ENCODE peak calls at places on chromosomes 5 and 9, in eight cellular contexts. One of them, this sample, is unnamed.
A peak's percentile ranks its signal among the peaks of the same experiment; 100 is the strongest.

GRCh38 chr9:136902259-136902821 is 16.0 kb downstream of the TRAF2 start:
- DNase-seq in lower lobe of right lung: peak; percentile 86
- DNase-seq in AG04450: peak; percentile 47
- DNase-seq in right lobe of liver: peak; percentile 90
- DNase-seq in heart left ventricle: peak; percentile 85
- DNase-seq in CD8-positive, alpha-beta T cell: peak; percentile 61
- DNase-seq in ovary: no peak
- DNase-seq in BE2C: peak; percentile 76
- DNase-seq in this sample: peak; percentile 27

GRCh38 chr5:171961117-171961516 is 45.3 kb downstream of the FBXW11 start:
- DNase-seq in lower lobe of right lung: no peak
- DNase-seq in heart left ventricle: no peak
- DNase-seq in AG04450: no peak
- DNase-seq in BE2C: no peak
- DNase-seq in CD8-positive, alpha-beta T cell: no peak
- DNase-seq in ovary: no peak
- DNase-seq in right lobe of liver: no peak
- DNase-seq in this sample: peak; percentile 52

GRCh38 chr5:7756453-7756852 is 94.5 kb downstream of the CFAP90 start:
- DNase-seq in BE2C: no peak
- DNase-seq in right lobe of liver: no peak
- DNase-seq in AG04450: no peak
- DNase-seq in lower lobe of right lung: no peak
- DNase-seq in ovary: no peak
- DNase-seq in CD8-positive, alpha-beta T cell: no peak
- DNase-seq in heart left ventricle: no peak
- DNase-seq in this sample: no peak

GRCh38 chr5:158303261-158303660 is 444.3 kb upstream of the CLINT1 start:
- DNase-seq in BE2C: peak; percentile 15
- DNase-seq in CD8-positive, alpha-beta T cell: no peak
- DNase-seq in AG04450: no peak
- DNase-seq in ovary: no peak
- DNase-seq in heart left ventricle: no peak
- DNase-seq in right lobe of liver: no peak
- DNase-seq in lower lobe of right lung: no peak
- DNase-seq in this sample: peak; percentile 19

GRCh38 chr5:181133610-181134231 is 2.8 kb upstream of the OR2V1 start:
- DNase-seq in right lobe of liver: peak; percentile 74
- DNase-seq in AG04450: peak; percentile 26
- DNase-seq in ovary: no peak
- DNase-seq in lower lobe of right lung: peak; percentile 64
- DNase-seq in heart left ventricle: peak; percentile 83
- DNase-seq in BE2C: peak; percentile 39
- DNase-seq in CD8-positive, alpha-beta T cell: no peak
- DNase-seq in this sample: peak; percentile 62

GRCh38 chr5:63131618-63132285 is 553.1 kb downstream of the LRRC70 start:
- DNase-seq in CD8-positive, alpha-beta T cell: no peak
- DNase-seq in lower lobe of right lung: no peak
- DNase-seq in ovary: no peak
- DNase-seq in heart left ventricle: no peak
- DNase-seq in AG04450: no peak
- DNase-seq in BE2C: no peak
- DNase-seq in right lobe of liver: no peak
- DNase-seq in this sample: peak; percentile 74

GRCh38 chr5:159301351-159301911 is 28.9 kb downstream of the IL12B start:
- DNase-seq in ovary: no peak
- DNase-seq in CD8-positive, alpha-beta T cell: no peak
- DNase-seq in AG04450: no peak
- DNase-seq in right lobe of liver: no peak
- DNase-seq in BE2C: no peak
- DNase-seq in heart left ventricle: no peak
- DNase-seq in lower lobe of right lung: no peak
- DNase-seq in this sample: no peak

GRCh38 chr9:87290241-87290700 is 207.4 kb upstream of the DAPK1 start:
- DNase-seq in right lobe of liver: no peak
- DNase-seq in lower lobe of right lung: no peak
- DNase-seq in heart left ventricle: no peak
- DNase-seq in AG04450: no peak
- DNase-seq in CD8-positive, alpha-beta T cell: no peak
- DNase-seq in BE2C: no peak
- DNase-seq in ovary: no peak
- DNase-seq in this sample: peak; percentile 77

DNA sequence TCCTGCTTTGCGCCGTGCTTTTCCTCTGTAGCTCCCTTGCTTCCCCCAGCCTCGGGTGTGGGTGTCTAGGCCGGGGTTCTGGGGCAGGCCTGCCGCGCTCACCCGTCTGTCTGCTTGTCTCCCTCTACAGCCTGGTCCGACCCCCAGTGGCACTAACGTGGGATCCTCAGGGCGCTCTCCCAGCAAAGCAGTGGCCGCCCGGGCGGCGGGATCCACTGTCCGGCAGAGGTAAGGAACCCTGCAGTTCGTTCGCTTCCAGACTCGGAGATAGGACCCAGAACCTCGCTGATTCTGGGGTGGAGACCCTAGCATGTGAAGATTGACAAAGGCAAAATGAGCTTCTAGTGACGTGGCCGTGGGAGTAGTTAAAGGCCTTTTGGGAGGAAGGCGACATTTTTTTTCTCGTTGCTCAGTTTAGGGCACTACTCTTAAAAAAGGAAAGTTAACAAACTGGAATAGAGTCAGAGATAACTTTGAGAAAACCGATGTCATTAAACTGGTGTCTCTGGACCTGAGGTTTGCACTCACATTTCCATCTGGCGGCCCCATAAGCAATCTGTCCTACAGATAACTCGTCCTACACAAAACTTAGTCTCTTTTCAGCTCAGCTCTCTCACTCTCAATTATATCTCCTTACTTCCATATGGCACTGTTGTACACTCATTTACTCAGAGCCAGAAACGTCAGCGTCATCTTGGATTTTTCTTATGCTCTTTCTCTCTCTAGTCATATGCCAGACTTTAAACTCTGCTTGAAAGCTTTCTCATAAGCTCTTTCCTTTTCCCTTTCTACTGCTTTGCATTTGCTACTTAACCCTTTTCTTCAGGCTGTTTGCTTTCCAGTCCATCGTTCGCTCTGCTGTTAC is 566 bp downstream of the SEC61B start:
- DNase-seq in CD8-positive, alpha-beta T cell: no peak
- DNase-seq in lower lobe of right lung: no peak
- DNase-seq in right lobe of liver: no peak
- DNase-seq in AG04450: no peak
- DNase-seq in ovary: no peak
- DNase-seq in BE2C: no peak
- DNase-seq in heart left ventricle: no peak
- DNase-seq in this sample: peak; percentile 22
- TF ChIP-seq CTCF in CD8-positive, alpha-beta T cell: no peak
- TF ChIP-seq CTCF in lower lobe of right lung: no peak
- TF ChIP-seq CTCF in right lobe of liver: no peak
- TF ChIP-seq CTCF in AG04450: peak; percentile 16
- TF ChIP-seq CTCF in ovary: no peak
- TF ChIP-seq CTCF in BE2C: no peak
- TF ChIP-seq CTCF in heart left ventricle: no peak
- TF ChIP-seq CTCF in this sample: peak; percentile 12

DNA sequence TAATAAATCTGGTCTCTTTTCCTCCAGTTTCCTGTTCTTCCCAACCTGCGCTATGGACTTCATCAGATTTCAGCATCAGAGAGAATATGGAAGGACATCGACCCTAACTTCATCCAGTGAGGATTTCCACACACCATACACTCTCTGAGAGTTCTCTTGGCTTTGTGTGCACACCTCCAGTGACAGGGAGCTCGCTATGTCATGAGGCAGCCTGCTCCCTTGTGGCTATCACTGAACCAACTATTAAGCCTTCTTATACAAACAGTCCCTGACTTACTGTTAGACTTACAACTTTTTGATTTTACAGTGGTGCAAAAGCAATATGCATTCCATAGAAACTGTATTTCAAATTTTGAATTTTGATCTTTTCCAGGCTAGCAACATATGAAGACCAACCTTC is 12.2 kb upstream of the B4GALT1 start:
- DNase-seq in ovary: no peak
- DNase-seq in BE2C: no peak
- DNase-seq in AG04450: no peak
- DNase-seq in heart left ventricle: no peak
- DNase-seq in CD8-positive, alpha-beta T cell: no peak
- DNase-seq in right lobe of liver: no peak
- DNase-seq in lower lobe of right lung: no peak
- DNase-seq in this sample: no peak
- H3K27me3 ChIP-seq in ovary: no peaks in the 10 kb centered on the region
- H3K27me3 ChIP-seq in BE2C: no peaks in the 10 kb centered on the region
- H3K27me3 ChIP-seq in AG04450: no peaks in the 10 kb centered on the region
- H3K27me3 ChIP-seq in heart left ventricle: no peaks in the 10 kb centered on the region
- H3K27me3 ChIP-seq in CD8-positive, alpha-beta T cell: no peaks in the 10 kb centered on the region
- H3K27me3 ChIP-seq in right lobe of liver: no peaks in the 10 kb centered on the region
- H3K27me3 ChIP-seq in lower lobe of right lung: no peaks in the 10 kb centered on the region
- H3K27me3 ChIP-seq in this sample: peaks cover 3% of the 10 kb centered on the region

DNA sequence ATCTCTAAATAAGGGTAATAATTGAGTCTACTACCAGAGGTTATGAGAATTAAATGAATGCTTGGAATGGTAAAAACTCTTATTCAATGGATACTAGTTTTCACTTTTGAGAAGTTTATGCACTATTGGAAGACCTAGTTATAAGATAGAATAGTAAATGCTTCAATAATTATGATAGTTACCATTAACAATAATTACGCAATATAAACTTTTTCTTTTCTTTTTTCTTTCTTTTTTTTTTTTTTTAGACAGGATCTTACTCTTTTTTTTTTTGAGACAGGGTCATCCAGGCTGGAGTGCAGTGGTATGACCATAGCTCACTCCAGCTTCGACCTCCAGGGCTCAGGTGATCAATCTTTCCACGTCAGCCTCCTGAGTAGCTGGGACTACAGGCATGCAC is 6.7 kb downstream of the ALDOB start:
- DNase-seq in ovary: no peak
- DNase-seq in CD8-positive, alpha-beta T cell: no peak
- DNase-seq in lower lobe of right lung: no peak
- DNase-seq in AG04450: no peak
- DNase-seq in BE2C: no peak
- DNase-seq in heart left ventricle: no peak
- DNase-seq in right lobe of liver: no peak
- DNase-seq in this sample: no peak
- H3K4me3 ChIP-seq in ovary: no peak overlapping the region
- H3K4me3 ChIP-seq in CD8-positive, alpha-beta T cell: no peak overlapping the region
- H3K4me3 ChIP-seq in lower lobe of right lung: no peak overlapping the region
- H3K4me3 ChIP-seq in AG04450: no peak overlapping the region
- H3K4me3 ChIP-seq in BE2C: no peak overlapping the region
- H3K4me3 ChIP-seq in heart left ventricle: no peak overlapping the region
- H3K4me3 ChIP-seq in right lobe of liver: no peak overlapping the region
- H3K4me3 ChIP-seq in this sample: no peak overlapping the region

DNA sequence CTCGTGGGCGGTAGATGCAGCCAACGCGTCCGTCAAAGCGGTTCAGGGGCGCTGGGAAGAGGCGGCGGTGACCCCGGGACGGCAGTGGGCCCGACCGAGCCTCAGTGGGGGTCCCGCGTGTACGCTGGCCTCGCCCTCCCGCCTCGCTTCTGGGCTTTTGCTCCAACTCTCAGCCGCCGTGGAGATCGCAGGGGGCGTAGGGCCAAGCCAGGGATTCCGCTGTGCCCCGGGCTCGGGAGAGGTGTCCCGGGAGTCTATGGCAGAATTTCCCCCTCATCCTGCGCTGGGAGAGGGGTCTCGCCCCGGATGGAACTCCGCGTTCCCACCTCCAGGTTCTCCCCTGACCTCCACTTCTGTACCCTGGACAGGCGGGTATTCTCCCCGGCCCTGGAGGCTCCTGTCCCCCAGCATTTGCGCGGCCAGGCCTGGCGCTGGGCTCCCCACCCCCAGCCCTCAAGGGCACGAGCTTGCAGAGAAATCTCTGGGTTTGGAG is 131.9 kb downstream of the MRPL36 start:
- DNase-seq in CD8-positive, alpha-beta T cell: no peak
- DNase-seq in heart left ventricle: no peak
- DNase-seq in AG04450: no peak
- DNase-seq in lower lobe of right lung: no peak
- DNase-seq in BE2C: no peak
- DNase-seq in ovary: no peak
- DNase-seq in right lobe of liver: no peak
- DNase-seq in this sample: no peak
- TF ChIP-seq CTCF in CD8-positive, alpha-beta T cell: no peak
- TF ChIP-seq CTCF in heart left ventricle: no peak
- TF ChIP-seq CTCF in AG04450: no peak
- TF ChIP-seq CTCF in lower lobe of right lung: no peak
- TF ChIP-seq CTCF in BE2C: no peak
- TF ChIP-seq CTCF in ovary: no peak
- TF ChIP-seq CTCF in right lobe of liver: no peak
- TF ChIP-seq CTCF in this sample: no peak

DNA sequence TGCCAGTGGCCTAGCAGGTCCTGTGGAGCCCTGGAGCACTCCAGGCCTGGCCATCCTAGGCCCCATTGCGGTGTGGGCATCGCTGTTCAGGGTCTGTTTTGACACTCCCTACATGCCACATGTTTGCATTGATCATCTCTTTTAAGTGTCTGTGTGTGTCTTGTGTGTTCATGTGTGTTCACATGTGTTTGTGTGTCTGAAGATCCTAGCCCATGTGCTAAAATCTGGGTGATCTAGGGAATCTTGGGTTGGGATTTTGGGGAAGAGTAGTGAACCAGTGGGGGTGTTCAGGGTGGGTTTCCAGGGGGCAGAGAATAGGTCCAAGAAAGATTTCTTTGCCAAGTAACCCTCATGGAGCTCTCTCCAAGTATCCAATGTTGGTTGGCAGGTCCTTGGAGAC is 8.4 kb downstream of the PSD2 start:
- DNase-seq in heart left ventricle: no peak
- DNase-seq in AG04450: no peak
- DNase-seq in ovary: no peak
- DNase-seq in right lobe of liver: no peak
- DNase-seq in CD8-positive, alpha-beta T cell: no peak
- DNase-seq in lower lobe of right lung: no peak
- DNase-seq in BE2C: no peak
- DNase-seq in this sample: no peak
- H3K27me3 ChIP-seq in heart left ventricle: peaks cover 25% of the 10 kb centered on the region
- H3K27me3 ChIP-seq in AG04450: peaks cover 32% of the 10 kb centered on the region
- H3K27me3 ChIP-seq in ovary: no peaks in the 10 kb centered on the region
- H3K27me3 ChIP-seq in right lobe of liver: no peaks in the 10 kb centered on the region
- H3K27me3 ChIP-seq in CD8-positive, alpha-beta T cell: no peaks in the 10 kb centered on the region
- H3K27me3 ChIP-seq in lower lobe of right lung: peaks cover 41% of the 10 kb centered on the region
- H3K27me3 ChIP-seq in BE2C: no peaks in the 10 kb centered on the region
- H3K27me3 ChIP-seq in this sample: peaks cover 61% of the 10 kb centered on the region

GRCh38 chr5:149407331-149408251 is 28.5 kb upstream of the IL17B start:
- DNase-seq in BE2C: no peak
- DNase-seq in CD8-positive, alpha-beta T cell: no peak
- DNase-seq in heart left ventricle: no peak
- DNase-seq in ovary: peak; percentile 39
- DNase-seq in AG04450: no peak
- DNase-seq in lower lobe of right lung: no peak
- DNase-seq in right lobe of liver: no peak
- DNase-seq in this sample: no peak
- H3K4me3 ChIP-seq in BE2C: no peak overlapping the region
- H3K4me3 ChIP-seq in CD8-positive, alpha-beta T cell: no peak overlapping the region
- H3K4me3 ChIP-seq in heart left ventricle: peak overlapping the region; percentile 68
- H3K4me3 ChIP-seq in ovary: peak overlapping the region; percentile 54
- H3K4me3 ChIP-seq in AG04450: peak overlapping the region; percentile 75
- H3K4me3 ChIP-seq in lower lobe of right lung: peak overlapping the region; percentile 54
- H3K4me3 ChIP-seq in right lobe of liver: peak overlapping the region; percentile 21
- H3K4me3 ChIP-seq in this sample: no peak overlapping the region

This sample was measured in cardiac muscle cell.